ENCODE peak calls at places on chromosomes 11 and 22, in six cellular contexts. B, Y, K, D, U and W are unnamed samples.

GRCh38 chr22:44661070-44661469 is 40.9 kb upstream of the PRR5 start:
- DNase-seq in B (no peak), U (no peak), K (peak; percentile 64), Y (no peak), D (no peak), W (no peak)

GRCh38 chr11:102727890-102728289 is 3.1 kb upstream of the MMP8 start:
- DNase-seq in U (no peak), Y (no peak), B (no peak), D (no peak), K (no peak), W (no peak)

GRCh38 chr11:62770778-62771143 is 435 bp upstream of the TAF6L start:
- DNase-seq in D (no peak), U (peak; percentile 74), B (no peak), Y (no peak), K (peak; percentile 69), W (peak; percentile 81)

GRCh38 chr11:130881475-130882137 is 34.7 kb downstream of the SNX19 start:
- DNase-seq in B (no peak), U (no peak), K (no peak), Y (no peak), D (no peak), W (no peak)

GRCh38 chr11:65637794-65638317 is at the start of gene SIPA1:
- DNase-seq in U (peak; percentile 86), B (no peak), Y (peak; percentile 78), D (peak; percentile 87), K (no peak), W (peak; percentile 95)

GRCh38 chr11:36273110-36273509 is 16.1 kb downstream of the COMMD9 start:
- DNase-seq in B (no peak), K (no peak), D (no peak), U (no peak), Y (no peak), W (no peak)

GRCh38 chr11:98772799-98773198 is 247.9 kb upstream of the CNTN5 start:
- DNase-seq in Y (no peak), K (no peak), B (no peak), D (no peak), U (no peak), W (no peak)

GRCh38 chr11:128856241-128856640 is 10.9 kb downstream of the KCNJ1 start:
- DNase-seq in K (no peak), D (no peak), U (peak; percentile 34), B (no peak), Y (no peak), W (no peak)

GRCh38 chr11:38136887-38137286 is 1538.9 kb upstream of the RAG2 start:
- DNase-seq in Y (no peak), K (no peak), U (no peak), B (no peak), D (no peak), W (no peak)

GRCh38 chr11:108973402-108974119 is 308.7 kb downstream of the DDX10 start:
- DNase-seq in B (no peak), D (no peak), Y (no peak), U (no peak), K (no peak), W (no peak)

GRCh38 chr11:102878595-102878994 is 3.8 kb upstream of the MMP12 start:
- DNase-seq in B (no peak), K (no peak), D (no peak), Y (no peak), U (no peak), W (no peak)

GRCh38 chr11:64284962-64285884 is at the start of gene GPR137:
- DNase-seq in D (peak; percentile 97), B (no peak), Y (peak; percentile 92), U (peak; percentile 92), K (peak; percentile 92), W (peak; percentile 98)

GRCh38 chr22:20111045-20111688 is 4.7 kb upstream of the RANBP1 start:
- DNase-seq in Y (no peak), K (no peak), U (no peak), D (peak; percentile 87), B (no peak), W (peak; percentile 67)

GRCh38 chr11:27582686-27583085 is 76.1 kb upstream of the LIN7C start:
- DNase-seq in Y (no peak), U (no peak), K (no peak), B (no peak), D (no peak), W (no peak)

GRCh38 chr22:43726296-43726695 is 85.8 kb downstream of the EFCAB6 start:
- DNase-seq in D (no peak), Y (no peak), K (no peak), B (no peak), U (no peak), W (no peak)

GRCh38 chr11:8477151-8477550 is 116.9 kb downstream of the STK33 start:
- DNase-seq in D (no peak), K (no peak), B (no peak), U (no peak), Y (no peak), W (no peak)

GRCh38 chr22:23984430-23984829 is 4.5 kb downstream of the GSTT2 start:
- DNase-seq in D (no peak), K (no peak), B (no peak), U (no peak), Y (no peak), W (no peak)

GRCh38 chr22:29203883-29204282 is 1.8 kb upstream of the EMID1 start:
- DNase-seq in Y (no peak), K (no peak), D (no peak), U (no peak), B (no peak), W (peak; percentile 16)

GRCh38 chr22:28542980-28543621 is 136.5 kb downstream of the TTC28 start:
- DNase-seq in D (no peak), U (no peak), Y (no peak), K (no peak), B (no peak), W (no peak)

GRCh38 chr11:1571760-1572199 is 291 bp downstream of the DUSP8 start:
- DNase-seq in D (no peak), U (no peak), K (no peak), Y (no peak), B (no peak), W (peak; percentile 78)

DNA sequence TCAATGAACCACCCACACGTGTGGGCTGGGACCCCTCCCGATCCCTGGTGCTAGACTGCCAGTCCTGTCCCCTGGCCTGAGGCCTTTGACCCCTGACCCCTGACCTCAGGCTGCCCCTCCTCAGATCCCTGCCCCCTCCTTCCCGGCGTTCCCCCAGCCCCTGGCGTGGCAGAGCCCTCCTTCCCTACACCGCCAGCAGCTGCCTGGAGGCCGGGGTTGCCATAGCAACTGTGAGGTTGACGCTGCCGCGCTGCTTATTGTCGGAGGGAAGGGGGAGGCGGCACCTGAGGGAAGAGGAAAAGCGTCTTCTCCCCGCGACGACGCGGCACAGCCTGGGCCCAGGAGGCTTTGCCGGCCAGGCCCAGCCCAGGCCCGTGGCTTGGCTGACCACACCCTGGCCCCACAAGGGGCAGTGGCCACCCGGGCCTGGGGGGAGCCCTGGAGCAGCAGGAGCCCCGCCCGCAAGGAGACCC is 32.6 kb downstream of the SHANK3 start:
- DNase-seq in B (no peak), K (peak; percentile 64), D (peak; percentile 67), U (peak; percentile 74), Y (peak; percentile 33), W (peak; percentile 77)
- TF ChIP-seq POLR2AphosphoS5 in B (no peak), K (no peak), D (no peak), U (no peak), Y (no peak), W (peak; percentile 77)

DNA sequence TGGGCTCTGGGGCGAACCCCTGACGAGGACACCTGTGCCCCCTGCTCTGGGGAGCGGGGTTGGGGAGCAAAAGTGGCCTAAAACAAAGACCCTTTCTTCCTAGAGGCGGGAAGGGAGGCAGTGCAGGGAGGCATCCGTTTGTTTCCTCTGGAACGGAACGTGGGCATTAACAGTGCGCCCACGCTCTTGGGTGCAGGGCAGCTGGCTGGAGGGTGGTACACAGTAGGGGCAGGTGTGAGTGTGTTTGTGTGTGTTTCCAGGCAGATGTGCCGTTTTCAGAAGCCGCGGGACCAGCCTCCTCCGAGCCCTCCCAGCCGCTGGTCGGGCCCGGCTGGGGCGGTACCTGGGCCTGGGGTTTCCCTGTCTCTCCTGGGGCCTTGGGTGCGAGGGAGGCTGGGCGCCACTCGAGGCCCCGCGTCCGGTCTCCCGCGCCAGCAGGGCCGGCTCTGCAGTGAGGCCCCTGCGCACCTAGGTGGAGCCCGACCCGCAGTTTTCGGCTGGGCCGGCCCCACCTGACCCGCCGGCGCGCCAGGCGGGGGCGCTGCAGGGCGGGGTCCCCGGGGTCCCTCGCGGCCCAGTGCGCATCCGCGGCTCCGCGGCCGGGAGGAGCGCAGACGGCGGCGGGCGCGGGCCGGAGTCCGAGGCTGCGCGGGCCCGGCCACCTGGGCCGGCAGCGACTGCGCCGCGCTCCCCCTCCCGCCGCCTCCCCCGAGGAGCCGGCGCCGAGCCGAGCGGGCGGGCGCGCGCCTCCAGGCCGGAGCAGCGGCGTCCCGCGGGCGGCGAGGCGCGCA is 1252.7 kb downstream of the BRD1 start:
- DNase-seq in K (no peak), U (no peak), B (no peak), Y (no peak), D (no peak), W (no peak)
- TF ChIP-seq CTCF in K (peak; percentile 50), U (peak; percentile 26), B (no peak), Y (peak; percentile 50), D (no peak), W (no peak)

GRCh38 chr11:72735495-72736027 is 16.6 kb downstream of the ARAP1 start:
- DNase-seq in B (no peak), Y (no peak), K (no peak), U (peak; percentile 91), D (peak; percentile 51), W (peak; percentile 72)

GRCh38 chr11:72730243-72730642 is 22.0 kb downstream of the ARAP1 start:
- DNase-seq in K (no peak), B (no peak), Y (no peak), D (no peak), U (no peak), W (no peak)

GRCh38 chr11:72736452-72737069 is 15.6 kb downstream of the ARAP1 start:
- DNase-seq in K (no peak), B (no peak), D (peak; percentile 47), Y (no peak), U (peak; percentile 82), W (peak; percentile 95)

GRCh38 chr11:72730706-72731105 is 21.5 kb downstream of the ARAP1 start:
- DNase-seq in D (no peak), K (no peak), Y (no peak), U (no peak), B (no peak), W (no peak)

DNA sequence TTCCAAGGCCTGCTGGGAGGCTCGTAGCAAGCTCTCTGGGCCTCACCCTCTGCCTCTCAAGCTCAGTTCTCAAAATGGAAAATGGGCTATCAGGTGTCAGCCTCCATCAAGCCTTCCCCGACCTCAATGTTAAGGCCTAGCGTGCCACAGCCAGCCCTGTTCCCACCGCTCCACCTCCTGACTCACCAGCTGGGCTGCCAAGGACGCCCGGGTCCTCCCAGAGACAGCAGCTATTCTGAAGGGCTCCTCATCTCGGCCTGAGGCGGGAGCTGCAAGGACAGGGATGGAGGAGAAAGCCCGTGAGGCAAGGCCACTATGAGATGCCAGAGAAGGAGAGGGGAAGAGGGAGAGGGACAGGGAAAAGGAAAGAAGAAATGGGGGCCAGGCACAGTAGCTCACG is 19.9 kb downstream of the ARAP1 start:
- DNase-seq in D (no peak), B (no peak), K (no peak), Y (no peak), U (peak; percentile 67), W (no peak)
- H3K4me1 ChIP-seq in D (peaks cover 22% of the 10 kb centered on the region), B (peaks cover 18% of the 10 kb centered on the region), K (peaks cover 19% of the 10 kb centered on the region), Y (peaks cover 4% of the 10 kb centered on the region), U (no peaks in the 10 kb centered on the region), W (peaks cover 85% of the 10 kb centered on the region)

DNA sequence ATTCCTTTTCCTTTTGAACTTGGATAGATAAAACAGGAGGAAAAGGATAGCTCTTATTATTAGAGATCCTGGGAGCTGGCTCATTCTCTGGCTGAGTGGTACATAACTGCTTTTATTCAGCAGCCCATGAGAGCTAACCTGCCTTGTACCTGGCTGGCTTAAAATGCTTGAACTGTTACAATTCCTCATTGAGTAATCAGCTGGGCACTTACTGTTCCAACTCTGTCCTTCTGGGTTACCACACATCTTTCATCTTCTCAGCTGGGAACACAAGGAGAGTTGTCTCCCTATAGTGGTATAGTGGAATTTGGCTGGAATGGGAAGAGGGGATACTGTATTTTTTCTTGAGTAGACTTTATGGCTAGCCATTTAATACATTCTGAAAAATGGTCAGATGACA is 39.8 kb upstream of the SPTBN2 start:
- DNase-seq in U (no peak), K (no peak), B (no peak), Y (no peak), D (no peak), W (no peak)
- TF ChIP-seq POLR2AphosphoS5 in U (no peak), K (no peak), B (no peak), Y (no peak), D (no peak), W (no peak)